ENCODE peak calls at places on chromosomes 13 and 19, in six cellular contexts. F is GM20000; E is astrocyte of the hippocampus; N is endothelial cell of umbilical vein; U is RPMI7951; I is naive thymus-derived CD8-positive, alpha-beta T cell. H is an unnamed sample.

GRCh38 chr13:26557393-26558073 is at the start of gene WASF3:
- DNase-seq in F (peak), E (peak), N (peak), U (peak), I (no peak), H (peak)

GRCh38 chr13:51846756-51847155 is 1.8 kb upstream of the TMEM272 start:
- DNase-seq in F (no peak), E (no peak), N (no peak), U (no peak), I (no peak), H (no peak)

GRCh38 chr19:5913739-5914357 is at the start of gene CAPS:
- DNase-seq in F (no peak), E (peak), N (no peak), U (peak), I (no peak), H (peak)

GRCh38 chr13:21749410-21749809 is 78.5 kb downstream of the FGF9 start:
- DNase-seq in F (no peak), E (peak), N (no peak), U (no peak), I (no peak), H (peak)

GRCh38 chr13:85582890-85583289 is 216.3 kb downstream of the SLITRK6 start:
- DNase-seq in F (no peak), E (no peak), N (no peak), U (peak), I (no peak), H (no peak)

GRCh38 chr13:109211616-109212015 is 574.8 kb downstream of the IRS2 start:
- DNase-seq in F (no peak), E (peak), N (no peak), U (peak), I (no peak), H (peak)

GRCh38 chr13:44404261-44405139 is 30.9 kb downstream of the SERP2 start:
- DNase-seq in F (no peak), E (peak), N (no peak), U (peak), I (no peak), H (no peak)

GRCh38 chr13:51034906-51035305 is 76.2 kb downstream of the C13orf42 start:
- DNase-seq in F (no peak), E (no peak), N (no peak), U (no peak), I (no peak), H (no peak)

GRCh38 chr13:31629085-31629785 is 110.1 kb upstream of the RXFP2 start:
- DNase-seq in F (no peak), E (peak), N (peak), U (peak), I (no peak), H (no peak)

GRCh38 chr19:45972081-45972943 is 1.4 kb downstream of the NOVA2 start:
- DNase-seq in F (no peak), E (peak), N (no peak), U (no peak), I (peak), H (no peak)

GRCh38 chr19:4534836-4535658 is at the start of gene PLIN5:
- DNase-seq in F (peak), E (peak), N (peak), U (peak), I (peak), H (peak)

GRCh38 chr13:64551755-64552154 is 2678.4 kb downstream of the PCDH9 start:
- DNase-seq in F (no peak), E (peak), N (no peak), U (peak), I (no peak), H (no peak)

GRCh38 chr13:20363604-20364003 is 131.5 kb upstream of the GJB6 start:
- DNase-seq in F (no peak), E (peak), N (no peak), U (no peak), I (no peak), H (no peak)

GRCh38 chr13:114264886-114265611 is 16.4 kb upstream of the UPF3A start:
- DNase-seq in F (no peak), E (peak), N (no peak), U (no peak), I (no peak), H (peak)

GRCh38 chr19:58395220-58395978 is at the start of gene RNF225:
- DNase-seq in F (peak), E (no peak), N (no peak), U (no peak), I (no peak), H (no peak)

GRCh38 chr19:41449079-41449864 is 6.3 kb downstream of the ERICH4 start:
- DNase-seq in F (peak), E (peak), N (peak), U (peak), I (peak), H (peak)

GRCh38 chr13:39254606-39255005 is 216.3 kb downstream of the NHLRC3 start:
- DNase-seq in F (no peak), E (no peak), N (no peak), U (no peak), I (no peak), H (no peak)

GRCh38 chr13:62433660-62434059 is 1018.0 kb upstream of the PCDH20 start:
- DNase-seq in F (no peak), E (no peak), N (no peak), U (no peak), I (no peak), H (no peak)

GRCh38 chr13:53112522-53112921 is 83.9 kb downstream of the OLFM4 start:
- DNase-seq in F (no peak), E (peak), N (no peak), U (no peak), I (no peak), H (no peak)

GRCh38 chr19:3252650-3253049 is 28.2 kb downstream of the CELF5 start:
- DNase-seq in F (no peak), E (no peak), N (no peak), U (no peak), I (no peak), H (no peak)

GRCh38 chr13:97121894-97122293 is 100.2 kb upstream of the MBNL2 start:
- DNase-seq in F (no peak), E (peak), N (peak), U (peak), I (no peak), H (no peak)

GRCh38 chr19:6519289-6519688 is 11.5 kb upstream of the TNFSF9 start:
- DNase-seq in F (no peak), E (peak), N (peak), U (peak), I (no peak), H (peak)

GRCh38 chr13:44188257-44188656 is 185.4 kb upstream of the SERP2 start:
- DNase-seq in F (no peak), E (peak), N (no peak), U (peak), I (no peak), H (peak)

GRCh38 chr19:39277598-39277997 is 9.4 kb downstream of the IFNL2 start:
- DNase-seq in F (no peak), E (no peak), N (no peak), U (peak), I (no peak), H (no peak)

GRCh38 chr13:110186221-110186838 is 120.6 kb downstream of the COL4A1 start:
- DNase-seq in F (no peak), E (peak), N (no peak), U (no peak), I (no peak), H (no peak)

GRCh38 chr19:46413262-46414031 is at the start of gene CCDC8:
- DNase-seq in F (no peak), E (peak), N (no peak), U (peak), I (no peak), H (no peak)

GRCh38 chr19:5697022-5697889 is 7.2 kb downstream of the RPL36 start:
- DNase-seq in F (no peak), E (no peak), N (no peak), U (no peak), I (no peak), H (no peak)

GRCh38 chr13:82571653-82572052 is 1310.6 kb downstream of the SLITRK1 start:
- DNase-seq in F (no peak), E (no peak), N (no peak), U (peak), I (no peak), H (no peak)

GRCh38 chr13:58855283-58855682 is 1223.7 kb downstream of the PCDH17 start:
- DNase-seq in F (no peak), E (peak), N (no peak), U (no peak), I (no peak), H (no peak)

GRCh38 chr13:32170841-32171240 is 139.3 kb downstream of the FRY start:
- DNase-seq in F (no peak), E (no peak), N (no peak), U (no peak), I (no peak), H (no peak)

GRCh38 chr19:16342002-16342715 is 17.5 kb downstream of the KLF2 start:
- DNase-seq in F (peak), E (peak), N (no peak), U (peak), I (peak), H (no peak)

H was measured in COLO829.